ENCODE peak calls at places on chromosomes 2 and 18, in six cellular contexts. L is aorta, N is upper lobe of left lung, C is PC-3, K is RWPE1, E is GM23338. Y is an unnamed sample.
A peak's percentile ranks its signal among the peaks of the same experiment; 100 is the strongest.

GRCh38 chr2:9311488-9311887 is 104.9 kb downstream of the ASAP2 start:
- DNase-seq in L (peak; percentile 85), N (no peak), C (peak; percentile 81), K (peak; percentile 58), E (no peak), Y (peak; percentile 76)

GRCh38 chr2:120999374-121000097 is 263.9 kb downstream of the GLI2 start:
- DNase-seq in L (no peak), N (no peak), C (no peak), K (no peak), E (no peak), Y (no peak)

GRCh38 chr2:157257312-157258252 is at the start of gene GALNT5:
- DNase-seq in L (no peak), N (peak; percentile 42), C (no peak), K (no peak), E (peak; percentile 41), Y (no peak)

GRCh38 chr2:60882971-60883753 is 1.8 kb downstream of the REL start:
- DNase-seq in L (peak; percentile 61), N (no peak), C (peak; percentile 16), K (peak; percentile 6), E (peak; percentile 17), Y (no peak)

GRCh38 chr18:21112543-21113105 is 1.0 kb upstream of the ROCK1 start:
- DNase-seq in L (no peak), N (no peak), C (peak; percentile 6), K (no peak), E (no peak), Y (no peak)

GRCh38 chr2:46390036-46390435 is 89.3 kb upstream of the TMEM247 start:
- DNase-seq in L (no peak), N (no peak), C (no peak), K (no peak), E (no peak), Y (no peak)

GRCh38 chr2:18251486-18251885 is 309.0 kb downstream of the RDH14 start:
- DNase-seq in L (no peak), N (no peak), C (no peak), K (no peak), E (no peak), Y (no peak)

GRCh38 chr2:126714191-126714965 is 58.4 kb downstream of the GYPC start:
- DNase-seq in L (no peak), N (no peak), C (no peak), K (no peak), E (no peak), Y (no peak)

GRCh38 chr2:97675714-97676113 is 6.2 kb downstream of the C2orf92 start:
- DNase-seq in L (no peak), N (no peak), C (no peak), K (no peak), E (no peak), Y (no peak)

GRCh38 chr18:74818776-74819175 is 221.1 kb downstream of the ZNF407 start:
- DNase-seq in L (no peak), N (no peak), C (no peak), K (no peak), E (no peak), Y (no peak)

GRCh38 chr2:196927318-196928225 is 1.1 kb upstream of the PGAP1 start:
- DNase-seq in L (no peak), N (no peak), C (peak; percentile 43), K (peak; percentile 20), E (peak; percentile 36), Y (no peak)

GRCh38 chr18:12862467-12862866 is 21.6 kb downstream of the PTPN2 start:
- DNase-seq in L (no peak), N (peak; percentile 32), C (peak; percentile 82), K (peak; percentile 28), E (peak; percentile 95), Y (no peak)

GRCh38 chr2:221641181-221641871 is 69.2 kb upstream of the EPHA4 start:
- DNase-seq in L (no peak), N (peak; percentile 72), C (no peak), K (no peak), E (no peak), Y (no peak)

GRCh38 chr2:238670341-238670681 is 177.6 kb upstream of the TWIST2 start:
- DNase-seq in L (no peak), N (no peak), C (no peak), K (no peak), E (no peak), Y (no peak)

GRCh38 chr2:128408349-128409305 is 90.0 kb upstream of the HS6ST1 start:
- DNase-seq in L (peak; percentile 56), N (peak; percentile 10), C (peak; percentile 53), K (peak; percentile 21), E (no peak), Y (no peak)

GRCh38 chr2:101625387-101625786 is 72.1 kb upstream of the MAP4K4 start:
- DNase-seq in L (no peak), N (peak; percentile 47), C (no peak), K (no peak), E (no peak), Y (no peak)

GRCh38 chr2:237650455-237650850 is 23.1 kb downstream of the LRRFIP1 start:
- DNase-seq in L (no peak), N (peak; percentile 91), C (peak; percentile 50), K (no peak), E (no peak), Y (no peak)

GRCh38 chr2:113240915-113241911 is 37.5 kb downstream of the PAX8 start:
- DNase-seq in L (peak; percentile 88), N (peak; percentile 87), C (peak; percentile 99), K (peak; percentile 99), E (no peak), Y (peak; percentile 77)
- H3K27ac ChIP-seq in L (peak overlapping the region; percentile 25), N (peak overlapping the region; percentile 52), C (peak overlapping the region; percentile 98), K (peak overlapping the region; percentile 98), E (no peak overlapping the region), Y (peak overlapping the region; percentile 71)

GRCh38 chr18:28110924-28111323 is 66.0 kb downstream of the CDH2 start:
- DNase-seq in L (no peak), N (no peak), C (no peak), K (no peak), E (peak; percentile 18), Y (no peak)
- H3K27ac ChIP-seq in L (peak overlapping the region; percentile 72), N (no peak overlapping the region), C (no peak overlapping the region), K (no peak overlapping the region), E (no peak overlapping the region), Y (no peak overlapping the region)

DNA sequence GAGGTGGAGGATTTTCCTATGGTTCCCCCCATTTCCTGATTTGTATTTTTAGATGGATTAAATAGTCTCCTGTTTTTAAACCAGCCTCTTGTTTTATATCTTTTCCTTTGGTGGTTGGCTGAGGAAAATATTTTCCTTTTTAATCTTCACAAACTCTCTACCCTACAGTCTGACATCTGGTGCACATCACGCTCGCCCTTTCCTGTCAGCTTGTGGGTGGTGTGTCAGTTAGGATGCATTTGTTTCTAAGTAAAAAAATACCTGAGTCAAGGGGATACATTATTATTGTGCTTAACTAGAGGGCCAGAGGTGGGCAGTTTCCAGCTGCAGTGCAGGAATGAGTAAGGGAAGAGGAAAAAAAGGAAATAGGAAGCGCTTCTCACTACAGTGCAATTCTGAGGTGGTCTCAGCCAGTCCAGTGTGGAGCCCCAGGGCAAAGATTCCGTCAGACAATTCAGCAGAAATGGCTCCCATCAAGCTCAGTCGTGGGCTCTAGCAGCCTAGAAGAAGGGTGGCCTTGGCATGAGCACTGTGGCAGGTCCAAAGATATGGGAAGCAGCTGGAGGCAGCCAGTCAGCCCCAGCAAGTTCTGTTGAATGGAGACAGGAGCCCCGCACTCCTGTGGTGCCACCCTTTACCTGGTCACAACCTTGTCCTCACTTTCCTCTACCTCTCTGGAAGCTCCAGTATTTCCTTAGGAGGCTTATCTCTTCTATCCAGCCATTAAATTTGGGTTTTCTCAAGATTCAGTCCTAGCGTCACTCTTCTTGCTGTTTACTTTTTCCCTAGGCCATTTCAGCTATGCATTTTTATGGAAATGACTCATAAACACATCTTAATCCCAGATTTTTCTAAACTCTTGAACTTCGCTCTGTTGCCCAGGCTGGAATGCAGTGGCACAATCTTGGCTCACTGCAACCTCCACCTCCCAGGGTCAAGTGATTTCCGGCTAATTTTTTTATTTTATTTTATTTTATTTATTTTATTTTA is 18.5 kb downstream of the SFTPB start:
- DNase-seq in L (no peak), N (no peak), C (peak; percentile 83), K (peak; percentile 12), E (no peak), Y (no peak)
- H3K27ac ChIP-seq in L (peak overlapping the region; percentile 16), N (peak overlapping the region; percentile 20), C (peak overlapping the region; percentile 82), K (no peak overlapping the region), E (no peak overlapping the region), Y (no peak overlapping the region)

GRCh38 chr2:42098571-42099430 is 51.0 kb downstream of the PKDCC start:
- DNase-seq in L (peak; percentile 79), N (peak; percentile 70), C (no peak), K (no peak), E (no peak), Y (peak; percentile 47)
- H3K27ac ChIP-seq in L (peak overlapping the region; percentile 91), N (peak overlapping the region; percentile 81), C (no peak overlapping the region), K (no peak overlapping the region), E (no peak overlapping the region), Y (peak overlapping the region; percentile 54)

GRCh38 chr2:4091869-4092268 is 388.5 kb downstream of the DCDC2C start:
- DNase-seq in L (no peak), N (no peak), C (no peak), K (no peak), E (no peak), Y (no peak)
- H3K27ac ChIP-seq in L (no peak overlapping the region), N (no peak overlapping the region), C (no peak overlapping the region), K (no peak overlapping the region), E (no peak overlapping the region), Y (no peak overlapping the region)

DNA sequence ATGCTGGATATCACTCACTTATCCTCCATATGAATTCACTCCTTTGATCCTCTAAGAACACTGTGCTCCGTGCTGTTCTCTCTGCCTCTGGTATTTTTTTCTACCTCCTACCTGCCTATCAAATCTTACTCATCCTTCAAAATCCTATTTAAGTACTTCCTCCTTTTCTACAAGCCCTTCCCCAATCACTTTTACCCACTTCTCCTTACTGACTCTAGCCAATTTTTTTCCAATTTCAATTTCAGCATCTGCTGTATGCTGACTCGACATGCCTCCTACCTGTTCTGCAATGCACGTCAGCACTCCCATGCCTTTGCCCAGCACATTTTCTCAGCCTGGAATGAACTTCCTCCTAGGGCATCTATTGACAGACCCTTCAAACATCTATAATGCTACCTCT is 37.3 kb upstream of the LNPK start:
- DNase-seq in L (no peak), N (no peak), C (no peak), K (no peak), E (no peak), Y (no peak)
- H3K27ac ChIP-seq in L (no peak overlapping the region), N (no peak overlapping the region), C (no peak overlapping the region), K (no peak overlapping the region), E (no peak overlapping the region), Y (no peak overlapping the region)

GRCh38 chr2:36566887-36567286 is 31.1 kb downstream of the FEZ2 start:
- DNase-seq in L (no peak), N (no peak), C (peak; percentile 21), K (no peak), E (no peak), Y (no peak)

GRCh38 chr2:36565712-36566111 is 32.3 kb downstream of the FEZ2 start:
- DNase-seq in L (no peak), N (no peak), C (no peak), K (no peak), E (no peak), Y (no peak)

GRCh38 chr2:36562245-36562644 is 35.7 kb downstream of the FEZ2 start:
- DNase-seq in L (no peak), N (no peak), C (peak; percentile 83), K (peak; percentile 41), E (no peak), Y (no peak)

GRCh38 chr2:36562973-36563532 is 34.9 kb downstream of the FEZ2 start:
- DNase-seq in L (no peak), N (no peak), C (peak; percentile 45), K (no peak), E (no peak), Y (no peak)

GRCh38 chr2:36564377-36564930 is 33.5 kb downstream of the FEZ2 start:
- DNase-seq in L (no peak), N (no peak), C (no peak), K (no peak), E (no peak), Y (no peak)
- H3K27ac ChIP-seq in L (peak overlapping the region; percentile 20), N (no peak overlapping the region), C (peak overlapping the region; percentile 93), K (no peak overlapping the region), E (no peak overlapping the region), Y (peak overlapping the region; percentile 32)

GRCh38 chr18:42954887-42955286 is 160.6 kb downstream of the RIT2 start:
- DNase-seq in L (no peak), N (no peak), C (no peak), K (no peak), E (no peak), Y (no peak)
- H3K27ac ChIP-seq in L (no peak overlapping the region), N (no peak overlapping the region), C (no peak overlapping the region), K (no peak overlapping the region), E (no peak overlapping the region), Y (no peak overlapping the region)